ENCODE peak calls at places on chromosomes 11 and 22, in six cellular contexts. N is H1, U is mesenchymal stem cell, A is IMR-90, R is neuronal stem cell, L is trophoblast cell. S is an unnamed sample.

GRCh38 chr11:73597340-73597955 is 464 bp downstream of the FAM168A start:
- DNase-seq in N (no peak), U (peak), A (no peak), R (peak), L (no peak), S (no peak)

GRCh38 chr11:71194702-71195101 is 57.7 kb downstream of the SHANK2 start:
- DNase-seq in N (no peak), U (no peak), A (no peak), R (no peak), L (no peak), S (no peak)

GRCh38 chr22:42414565-42415298 is 17.5 kb downstream of the NFAM1 start:
- DNase-seq in N (no peak), U (no peak), A (no peak), R (no peak), L (no peak), S (no peak)

GRCh38 chr11:106398396-106399074 is 321.1 kb downstream of the AASDHPPT start:
- DNase-seq in N (no peak), U (peak), A (peak), R (no peak), L (no peak), S (no peak)

GRCh38 chr11:1510928-1511327 is 24.3 kb upstream of the MOB2 start:
- DNase-seq in N (no peak), U (no peak), A (no peak), R (no peak), L (no peak), S (no peak)

GRCh38 chr11:10878408-10879214 is 20.8 kb upstream of the ZBED5 start:
- DNase-seq in N (no peak), U (peak), A (peak), R (peak), L (no peak), S (peak)

GRCh38 chr11:267491-267994 is 10.7 kb upstream of the NLRP6 start:
- DNase-seq in N (no peak), U (no peak), A (no peak), R (no peak), L (peak), S (no peak)

GRCh38 chr11:61963016-61963281 is 4.5 kb downstream of the FTH1 start:
- DNase-seq in N (no peak), U (peak), A (peak), R (no peak), L (peak), S (no peak)

GRCh38 chr11:36300651-36301050 is 4.6 kb downstream of the PRR5L start:
- DNase-seq in N (no peak), U (no peak), A (peak), R (no peak), L (no peak), S (no peak)

GRCh38 chr11:9581556-9582161 is 8.2 kb downstream of the WEE1 start:
- DNase-seq in N (no peak), U (no peak), A (no peak), R (no peak), L (no peak), S (no peak)

GRCh38 chr11:124535552-124536232 is 7.8 kb downstream of the OR8B12 start:
- DNase-seq in N (no peak), U (peak), A (peak), R (no peak), L (no peak), S (no peak)

GRCh38 chr11:72439455-72439854 is 5.1 kb upstream of the CLPB start:
- DNase-seq in N (no peak), U (peak), A (peak), R (no peak), L (no peak), S (no peak)

GRCh38 chr11:107752954-107753822 is 41.3 kb upstream of the SLN start:
- DNase-seq in N (no peak), U (peak), A (no peak), R (no peak), L (no peak), S (no peak)

GRCh38 chr22:20084547-20085413 is 4.7 kb downstream of the DGCR8 start:
- DNase-seq in N (no peak), U (peak), A (no peak), R (peak), L (no peak), S (peak)
- H3K14ac ChIP-seq in N (no peak), U (no peak), A (no peak), R (no peak), L (no peak), S (no peak)

GRCh38 chr11:116849060-116849459 is 11.6 kb upstream of the APOA1 start:
- DNase-seq in N (no peak), U (no peak), A (no peak), R (no peak), L (no peak), S (no peak)

GRCh38 chr11:116849491-116849890 is 12.1 kb upstream of the APOA1 start:
- DNase-seq in N (no peak), U (no peak), A (no peak), R (no peak), L (no peak), S (no peak)

GRCh38 chr11:116852261-116853125 is 15.1 kb upstream of the APOA1 start:
- DNase-seq in N (no peak), U (peak), A (peak), R (no peak), L (no peak), S (no peak)

GRCh38 chr11:116853461-116854073 is 16.1 kb upstream of the APOA1 start:
- DNase-seq in N (no peak), U (peak), A (peak), R (no peak), L (no peak), S (no peak)

DNA sequence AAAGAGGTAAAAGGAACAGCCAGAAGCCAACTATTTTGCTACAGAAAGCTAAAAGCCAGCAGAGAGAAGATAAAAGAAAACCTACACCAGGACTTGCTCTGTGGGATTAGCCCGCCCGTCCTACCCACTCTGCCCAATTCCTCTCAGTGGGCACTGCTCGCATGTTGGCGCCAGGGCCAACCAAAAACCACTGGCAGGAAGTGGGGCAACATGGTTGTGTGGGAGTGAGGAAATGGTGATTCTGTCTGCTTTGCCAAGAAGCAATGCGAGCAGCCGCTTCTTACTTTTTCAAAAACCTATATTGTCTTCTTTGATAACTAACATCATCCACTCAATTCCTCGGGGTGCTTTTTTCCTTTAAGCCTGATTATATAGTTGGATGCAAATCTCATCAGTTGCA is 14.2 kb upstream of the APOA1 start:
- DNase-seq in N (no peak), U (no peak), A (no peak), R (no peak), L (no peak), S (no peak)
- H4K91ac ChIP-seq in N (no peak), U (peak), A (no peak), R (no peak), L (no peak), S (no peak)

DNA sequence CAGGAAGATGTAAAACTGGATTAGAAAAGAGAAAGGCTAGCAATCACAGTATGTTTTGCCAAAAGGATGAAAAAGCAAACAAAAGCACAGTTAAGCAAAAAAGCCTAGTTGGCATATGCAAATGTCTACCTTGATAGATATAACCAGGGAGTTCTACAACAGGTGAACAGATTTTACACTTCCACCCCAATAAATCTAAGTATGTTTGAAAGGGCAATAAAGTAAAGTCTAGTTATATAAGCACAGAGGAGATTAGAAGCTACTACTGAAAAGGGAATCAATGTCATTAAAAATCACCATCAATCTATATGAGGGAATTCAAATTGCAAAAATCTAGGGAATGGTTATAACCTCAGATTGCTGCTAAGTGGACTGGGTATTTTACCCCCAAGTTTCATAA is 49.7 kb downstream of the CELF1 start:
- DNase-seq in N (no peak), U (no peak), A (no peak), R (no peak), L (no peak), S (no peak)
- H2AK5ac ChIP-seq in N (no peak), U (no peak), A (no peak), R (no peak), L (no peak), S (no peak)

GRCh38 chr22:38184788-38185187 is 3.2 kb upstream of the PLA2G6 start:
- DNase-seq in N (no peak), U (no peak), A (no peak), R (no peak), L (no peak), S (no peak)
- H3K14ac ChIP-seq in N (no peak), U (no peak), A (no peak), R (no peak), L (no peak), S (no peak)

GRCh38 chr11:84901986-84902385 is 725.2 kb downstream of the DLG2 start:
- DNase-seq in N (no peak), U (no peak), A (peak), R (no peak), L (no peak), S (no peak)
- H4K91ac ChIP-seq in N (no peak), U (no peak), A (no peak), R (no peak), L (no peak), S (no peak)